ENCODE peak calls at places on chromosome 5, in six cellular contexts. One of them, this sample, is unnamed. For H3K36me3, the result is how much of the 10 kb centered on the place peaks cover.

GRCh38 chr5:36402512-36402906 is 100.8 kb upstream of the RANBP3L start:
- DNase-seq in HepG2: no peak
- DNase-seq in HCT116: no peak
- DNase-seq in K562: no peak
- DNase-seq in GM12878: no peak
- DNase-seq in H1: no peak
- DNase-seq in this sample: no peak

GRCh38 chr5:171055881-171056454 is 194.2 kb downstream of the RANBP17 start:
- DNase-seq in HepG2: no peak
- DNase-seq in HCT116: no peak
- DNase-seq in K562: no peak
- DNase-seq in GM12878: no peak
- DNase-seq in H1: no peak
- DNase-seq in this sample: no peak

GRCh38 chr5:78235289-78235688 is 59.2 kb downstream of the AP3B1 start:
- DNase-seq in HepG2: no peak
- DNase-seq in HCT116: no peak
- DNase-seq in K562: no peak
- DNase-seq in GM12878: no peak
- DNase-seq in H1: no peak
- DNase-seq in this sample: no peak

GRCh38 chr5:136404616-136405015 is 39.3 kb upstream of the TRPC7 start:
- DNase-seq in HepG2: no peak
- DNase-seq in HCT116: no peak
- DNase-seq in K562: no peak
- DNase-seq in GM12878: no peak
- DNase-seq in H1: no peak
- DNase-seq in this sample: no peak

GRCh38 chr5:139844472-139845145 is 49.0 kb downstream of the PSD2 start:
- DNase-seq in HepG2: peak
- DNase-seq in HCT116: peak
- DNase-seq in K562: peak
- DNase-seq in GM12878: peak
- DNase-seq in H1: peak
- DNase-seq in this sample: peak

GRCh38 chr5:99033014-99033931 is 104.5 kb upstream of the CHD1 start:
- DNase-seq in HepG2: no peak
- DNase-seq in HCT116: no peak
- DNase-seq in K562: no peak
- DNase-seq in GM12878: no peak
- DNase-seq in H1: no peak
- DNase-seq in this sample: no peak

GRCh38 chr5:134574521-134574920 is 49.1 kb downstream of the JADE2 start:
- DNase-seq in HepG2: no peak
- DNase-seq in HCT116: no peak
- DNase-seq in K562: no peak
- DNase-seq in GM12878: no peak
- DNase-seq in H1: no peak
- DNase-seq in this sample: no peak

GRCh38 chr5:109644829-109645228 is 44.9 kb upstream of the MAN2A1 start:
- DNase-seq in HepG2: no peak
- DNase-seq in HCT116: no peak
- DNase-seq in K562: no peak
- DNase-seq in GM12878: no peak
- DNase-seq in H1: no peak
- DNase-seq in this sample: peak

GRCh38 chr5:156475831-156476551 is 149.0 kb downstream of the SGCD start:
- DNase-seq in HepG2: no peak
- DNase-seq in HCT116: no peak
- DNase-seq in K562: no peak
- DNase-seq in GM12878: no peak
- DNase-seq in H1: no peak
- DNase-seq in this sample: peak

GRCh38 chr5:107957023-107957422 is 286.3 kb upstream of the EFNA5 start:
- DNase-seq in HepG2: no peak
- DNase-seq in HCT116: no peak
- DNase-seq in K562: no peak
- DNase-seq in GM12878: no peak
- DNase-seq in H1: no peak
- DNase-seq in this sample: no peak

GRCh38 chr5:58048954-58049353 is 410.9 kb downstream of the PLK2 start:
- DNase-seq in HepG2: no peak
- DNase-seq in HCT116: no peak
- DNase-seq in K562: no peak
- DNase-seq in GM12878: no peak
- DNase-seq in H1: no peak
- DNase-seq in this sample: no peak

GRCh38 chr5:146633273-146633672 is 117.3 kb upstream of the GPR151 start:
- DNase-seq in HepG2: no peak
- DNase-seq in HCT116: no peak
- DNase-seq in K562: no peak
- DNase-seq in GM12878: no peak
- DNase-seq in H1: no peak
- DNase-seq in this sample: no peak

GRCh38 chr5:124111886-124112285 is 599.9 kb downstream of the CSNK1G3 start:
- DNase-seq in HepG2: no peak
- DNase-seq in HCT116: no peak
- DNase-seq in K562: no peak
- DNase-seq in GM12878: no peak
- DNase-seq in H1: no peak
- DNase-seq in this sample: no peak

GRCh38 chr5:134649163-134649916 is 755 bp downstream of the SEC24A start:
- DNase-seq in HepG2: no peak
- DNase-seq in HCT116: no peak
- DNase-seq in K562: peak
- DNase-seq in GM12878: no peak
- DNase-seq in H1: no peak
- DNase-seq in this sample: no peak

GRCh38 chr5:166486348-166486747 is 1805.1 kb upstream of the WWC1 start:
- DNase-seq in HepG2: no peak
- DNase-seq in HCT116: no peak
- DNase-seq in K562: no peak
- DNase-seq in GM12878: no peak
- DNase-seq in H1: no peak
- DNase-seq in this sample: no peak

GRCh38 chr5:3100921-3101551 is 349.6 kb upstream of the IRX2 start:
- DNase-seq in HepG2: no peak
- DNase-seq in HCT116: no peak
- DNase-seq in K562: no peak
- DNase-seq in GM12878: no peak
- DNase-seq in H1: no peak
- DNase-seq in this sample: peak

GRCh38 chr5:143033535-143034260 is 263.5 kb downstream of the ARHGAP26 start:
- DNase-seq in HepG2: no peak
- DNase-seq in HCT116: peak
- DNase-seq in K562: no peak
- DNase-seq in GM12878: no peak
- DNase-seq in H1: no peak
- DNase-seq in this sample: no peak

GRCh38 chr5:150448353-150448752 is 1.2 kb downstream of the RPS14 start:
- DNase-seq in HepG2: no peak
- DNase-seq in HCT116: no peak
- DNase-seq in K562: no peak
- DNase-seq in GM12878: no peak
- DNase-seq in H1: no peak
- DNase-seq in this sample: no peak
- H3K36me3 ChIP-seq in HepG2: under half
- H3K36me3 ChIP-seq in HCT116: under half
- H3K36me3 ChIP-seq in K562: half or more
- H3K36me3 ChIP-seq in GM12878: under half
- H3K36me3 ChIP-seq in H1: under half
- H3K36me3 ChIP-seq in this sample: half or more

DNA sequence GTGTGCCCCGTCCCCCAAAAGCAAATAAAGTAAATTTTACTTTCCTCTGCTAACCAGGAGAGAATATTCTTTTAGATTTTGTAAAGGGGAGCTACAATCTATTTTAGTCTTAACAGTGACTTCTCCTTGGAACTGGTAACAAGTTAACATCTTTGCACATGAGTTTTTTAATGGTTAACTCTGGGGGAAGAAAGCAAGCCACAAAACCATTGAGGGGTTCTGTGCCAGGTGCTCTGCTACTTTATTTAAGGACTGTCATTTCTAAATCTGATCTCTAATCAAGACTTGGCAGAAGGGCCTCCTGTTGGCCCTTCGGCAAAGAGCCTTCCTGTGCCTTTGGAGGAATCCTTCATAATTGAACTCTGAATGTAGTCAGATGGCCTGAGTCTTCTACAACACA is 153.4 kb downstream of the SLC12A2 start:
- DNase-seq in HepG2: no peak
- DNase-seq in HCT116: no peak
- DNase-seq in K562: no peak
- DNase-seq in GM12878: no peak
- DNase-seq in H1: no peak
- DNase-seq in this sample: no peak
- TF ChIP-seq ZNF274 in HepG2: no peak
- TF ChIP-seq ZNF274 in HCT116: no peak
- TF ChIP-seq ZNF274 in K562: no peak
- TF ChIP-seq ZNF274 in GM12878: no peak
- TF ChIP-seq ZNF274 in H1: no peak
- TF ChIP-seq ZNF274 in this sample: no peak

DNA sequence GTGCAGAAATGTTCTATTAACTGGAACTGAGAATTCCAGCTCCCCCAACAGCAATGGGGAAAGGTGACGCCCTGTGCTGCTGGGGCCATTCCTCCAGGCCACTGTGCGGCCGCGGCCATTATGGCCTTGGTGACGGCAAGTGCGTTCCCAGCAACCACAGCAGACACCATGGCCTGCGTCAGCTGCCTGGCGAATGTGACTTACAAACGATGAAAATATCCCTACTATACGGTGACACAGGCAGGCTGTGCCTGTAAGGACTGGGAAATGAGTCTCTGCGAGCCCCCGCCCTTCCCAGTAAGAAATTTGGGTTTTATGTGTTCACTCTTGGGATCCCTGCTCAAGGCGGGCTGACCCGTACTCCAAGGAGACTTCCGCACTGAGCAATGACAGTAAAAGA is 20.6 kb downstream of the CLPTM1L start:
- DNase-seq in HepG2: no peak
- DNase-seq in HCT116: no peak
- DNase-seq in K562: no peak
- DNase-seq in GM12878: no peak
- DNase-seq in H1: no peak
- DNase-seq in this sample: no peak
- H3K36me3 ChIP-seq in HepG2: under half
- H3K36me3 ChIP-seq in HCT116: under half
- H3K36me3 ChIP-seq in K562: half or more
- H3K36me3 ChIP-seq in GM12878: under half
- H3K36me3 ChIP-seq in H1: under half
- H3K36me3 ChIP-seq in this sample: half or more

GRCh38 chr5:132426525-132427138 is 57.1 kb downstream of the SLC22A5 start:
- DNase-seq in HepG2: peak
- DNase-seq in HCT116: no peak
- DNase-seq in K562: peak
- DNase-seq in GM12878: no peak
- DNase-seq in H1: peak
- DNase-seq in this sample: no peak
- TF ChIP-seq ZNF274 in HepG2: no peak
- TF ChIP-seq ZNF274 in HCT116: no peak
- TF ChIP-seq ZNF274 in K562: no peak
- TF ChIP-seq ZNF274 in GM12878: no peak
- TF ChIP-seq ZNF274 in H1: no peak
- TF ChIP-seq ZNF274 in this sample: no peak

DNA sequence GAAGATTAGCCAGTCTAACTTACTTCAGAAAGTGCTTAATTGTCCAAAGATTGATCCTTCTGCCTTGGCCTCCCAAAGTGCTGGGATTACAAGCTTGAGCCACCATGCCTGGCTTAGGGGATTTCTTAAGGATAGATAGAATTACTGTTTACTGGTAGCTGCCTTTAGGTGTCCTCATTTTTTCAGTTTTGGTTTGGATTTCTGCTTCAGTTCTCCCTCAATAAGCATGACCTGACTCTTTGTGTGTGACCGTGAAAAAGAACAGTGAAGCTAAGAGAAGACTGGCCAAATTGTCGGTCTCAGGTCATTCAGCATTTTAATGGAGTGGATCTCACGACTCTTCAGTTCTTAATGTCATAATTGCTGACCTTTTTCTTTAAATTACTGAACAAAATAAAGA is 22.9 kb upstream of the CMYA5 start:
- DNase-seq in HepG2: no peak
- DNase-seq in HCT116: no peak
- DNase-seq in K562: no peak
- DNase-seq in GM12878: no peak
- DNase-seq in H1: no peak
- DNase-seq in this sample: no peak
- H3K36me3 ChIP-seq in HepG2: under half
- H3K36me3 ChIP-seq in HCT116: under half
- H3K36me3 ChIP-seq in K562: half or more
- H3K36me3 ChIP-seq in GM12878: under half
- H3K36me3 ChIP-seq in H1: under half
- H3K36me3 ChIP-seq in this sample: under half

GRCh38 chr5:138752951-138753793 is at the start of gene CTNNA1:
- DNase-seq in HepG2: peak
- DNase-seq in HCT116: peak
- DNase-seq in K562: peak
- DNase-seq in GM12878: no peak
- DNase-seq in H1: peak
- DNase-seq in this sample: peak
- TF ChIP-seq ZNF274 in HepG2: no peak
- TF ChIP-seq ZNF274 in HCT116: no peak
- TF ChIP-seq ZNF274 in K562: no peak
- TF ChIP-seq ZNF274 in GM12878: no peak
- TF ChIP-seq ZNF274 in H1: no peak
- TF ChIP-seq ZNF274 in this sample: no peak

GRCh38 chr5:138186002-138186447 is 7.1 kb downstream of the KIF20A start:
- DNase-seq in HepG2: no peak
- DNase-seq in HCT116: no peak
- DNase-seq in K562: no peak
- DNase-seq in GM12878: peak
- DNase-seq in H1: no peak
- DNase-seq in this sample: no peak
- H3K36me3 ChIP-seq in HepG2: under half
- H3K36me3 ChIP-seq in HCT116: half or more
- H3K36me3 ChIP-seq in K562: half or more
- H3K36me3 ChIP-seq in GM12878: half or more
- H3K36me3 ChIP-seq in H1: half or more
- H3K36me3 ChIP-seq in this sample: half or more

DNA sequence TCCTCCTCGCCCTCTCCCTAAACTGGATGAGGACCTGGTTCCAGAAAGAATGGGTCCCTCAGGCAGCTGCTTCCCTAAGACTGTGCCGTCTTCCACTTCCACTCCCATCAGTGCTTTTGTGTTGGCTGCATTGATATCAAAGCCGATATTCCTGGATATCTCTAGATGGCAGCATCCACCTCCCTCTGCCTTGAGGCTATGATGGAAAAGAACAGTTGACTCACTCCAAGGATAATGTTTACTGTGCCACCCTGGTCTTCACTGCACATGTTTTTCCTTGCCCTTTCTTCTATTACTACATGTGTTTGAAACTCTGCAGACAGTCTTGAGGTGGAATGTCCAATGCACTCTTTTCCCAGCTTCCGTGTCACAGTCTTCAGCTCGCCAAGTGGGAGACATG is 211.6 kb downstream of the MAST4 start:
- DNase-seq in HepG2: peak
- DNase-seq in HCT116: peak
- DNase-seq in K562: no peak
- DNase-seq in GM12878: no peak
- DNase-seq in H1: no peak
- DNase-seq in this sample: no peak
- TF ChIP-seq ZNF274 in HepG2: no peak
- TF ChIP-seq ZNF274 in HCT116: no peak
- TF ChIP-seq ZNF274 in K562: no peak
- TF ChIP-seq ZNF274 in GM12878: no peak
- TF ChIP-seq ZNF274 in H1: no peak
- TF ChIP-seq ZNF274 in this sample: no peak

This sample was measured in NT2/D1.